ENCODE peak calls at places on chromosomes 7 and 10, in four cellular contexts. X is RWPE1, W is upper lobe of right lung, V is esophagus squamous epithelium. A is an unnamed sample.

GRCh38 chr7:76356823-76357222 is 2.0 kb downstream of the YWHAG start:
- DNase-seq in X (peak), W (no peak), V (no peak), A (no peak)

GRCh38 chr10:128047991-128048826 is 78.0 kb downstream of the MKI67 start:
- DNase-seq in X (peak), W (no peak), V (no peak), A (peak)

GRCh38 chr7:44735403-44736165 is 13.1 kb upstream of the ZMIZ2 start:
- DNase-seq in X (peak), W (no peak), V (no peak), A (peak)

GRCh38 chr7:94654764-94655561 is 970 bp downstream of the SGCE start:
- DNase-seq in X (no peak), W (no peak), V (no peak), A (no peak)

GRCh38 chr7:92955081-92955480 is 118.7 kb upstream of the CDK6 start:
- DNase-seq in X (no peak), W (no peak), V (no peak), A (no peak)

GRCh38 chr10:103951942-103952341 is 15.0 kb upstream of the SLK start:
- DNase-seq in X (no peak), W (no peak), V (no peak), A (no peak)

GRCh38 chr7:26624431-26624830 is 240.0 kb downstream of the SKAP2 start:
- DNase-seq in X (no peak), W (no peak), V (no peak), A (no peak)

GRCh38 chr10:33534455-33534854 is 200.0 kb upstream of the NRP1 start:
- DNase-seq in X (no peak), W (no peak), V (no peak), A (no peak)

GRCh38 chr7:91034459-91035368 is 229.5 kb upstream of the FZD1 start:
- DNase-seq in X (peak), W (no peak), V (no peak), A (no peak)

GRCh38 chr7:100863406-100863950 is 3.7 kb upstream of the TRIP6 start:
- DNase-seq in X (no peak), W (no peak), V (no peak), A (no peak)

GRCh38 chr7:124057872-124058271 is 25.0 kb upstream of the TMEM229A start:
- DNase-seq in X (no peak), W (no peak), V (no peak), A (no peak)

GRCh38 chr7:75704928-75705327 is 33.8 kb downstream of the HIP1 start:
- DNase-seq in X (no peak), W (no peak), V (no peak), A (no peak)

GRCh38 chr7:129468547-129468946 is 33.8 kb upstream of the SMKR1 start:
- DNase-seq in X (no peak), W (no peak), V (no peak), A (no peak)

GRCh38 chr7:137331378-137331777 is 12.2 kb downstream of the PTN start:
- DNase-seq in X (no peak), W (no peak), V (no peak), A (no peak)

GRCh38 chr10:26860026-26860541 is 674 bp downstream of the ABI1 start:
- DNase-seq in X (peak), W (peak), V (peak), A (peak)

GRCh38 chr10:127802532-127803055 is 65.6 kb downstream of the FOXI2 start:
- DNase-seq in X (no peak), W (no peak), V (no peak), A (no peak)

GRCh38 chr7:45915606-45916005 is 5.5 kb downstream of the IGFBP3 start:
- DNase-seq in X (no peak), W (no peak), V (no peak), A (no peak)

GRCh38 chr7:73831656-73832579 is 1.1 kb downstream of the CLDN4 start:
- DNase-seq in X (peak), W (peak), V (no peak), A (no peak)

GRCh38 chr7:83876593-83876992 is 227.7 kb upstream of the SEMA3E start:
- DNase-seq in X (peak), W (no peak), V (no peak), A (no peak)

GRCh38 chr7:129054438-129055293 is at the start of gene TNPO3:
- DNase-seq in X (peak), W (peak), V (peak), A (peak)

GRCh38 chr7:28858206-28858605 is 99.9 kb downstream of the TRIL start:
- DNase-seq in X (peak), W (no peak), V (no peak), A (no peak)

GRCh38 chr10:131210181-131210580 is 101.3 kb downstream of the TCERG1L start:
- DNase-seq in X (no peak), W (no peak), V (no peak), A (peak)

GRCh38 chr7:149773446-149774236 is at the start of gene ZNF467:
- DNase-seq in X (no peak), W (peak), V (no peak), A (peak)

GRCh38 chr10:31591569-31591968 is 272.6 kb downstream of the ZEB1 start:
- DNase-seq in X (no peak), W (no peak), V (no peak), A (no peak)

GRCh38 chr7:55423277-55423711 is 58.2 kb downstream of the LANCL2 start:
- DNase-seq in X (no peak), W (no peak), V (no peak), A (no peak)

GRCh38 chr10:42836096-42836495 is 53.5 kb downstream of the BMS1 start:
- DNase-seq in X (no peak), W (no peak), V (no peak), A (no peak)

GRCh38 chr7:11213246-11213645 is 239.6 kb downstream of the PHF14 start:
- DNase-seq in X (no peak), W (no peak), V (no peak), A (no peak)

GRCh38 chr10:75395171-75395954 is 6.2 kb downstream of the ZNF503 start:
- DNase-seq in X (no peak), W (peak), V (no peak), A (peak)
- TF ChIP-seq CTCF in X (peak), W (peak), V (peak), A (peak)

GRCh38 chr7:112749775-112750174 is 40.4 kb downstream of the TMEM168 start:
- DNase-seq in X (no peak), W (no peak), V (no peak), A (no peak)
- TF ChIP-seq CTCF in X (no peak), W (no peak), V (no peak), A (no peak)

GRCh38 chr7:4561775-4562174 is 120.3 kb upstream of the FOXK1 start:
- DNase-seq in X (no peak), W (no peak), V (no peak), A (no peak)
- TF ChIP-seq CTCF in X (no peak), W (no peak), V (no peak), A (no peak)

GRCh38 chr7:30909431-30909830 is 2.2 kb upstream of the AQP1 start:
- DNase-seq in X (no peak), W (peak), V (no peak), A (no peak)

GRCh38 chr7:30906520-30907240 is 5.0 kb upstream of the AQP1 start:
- DNase-seq in X (peak), W (no peak), V (no peak), A (no peak)

GRCh38 chr7:30910369-30911073 is 1.1 kb upstream of the AQP1 start:
- DNase-seq in X (no peak), W (no peak), V (no peak), A (no peak)

GRCh38 chr7:30907527-30908267 is 4.0 kb upstream of the AQP1 start:
- DNase-seq in X (no peak), W (no peak), V (no peak), A (no peak)

GRCh38 chr7:30908681-30909080 is 3.0 kb upstream of the AQP1 start:
- DNase-seq in X (no peak), W (no peak), V (no peak), A (no peak)
- TF ChIP-seq CTCF in X (no peak), W (no peak), V (no peak), A (no peak)

DNA sequence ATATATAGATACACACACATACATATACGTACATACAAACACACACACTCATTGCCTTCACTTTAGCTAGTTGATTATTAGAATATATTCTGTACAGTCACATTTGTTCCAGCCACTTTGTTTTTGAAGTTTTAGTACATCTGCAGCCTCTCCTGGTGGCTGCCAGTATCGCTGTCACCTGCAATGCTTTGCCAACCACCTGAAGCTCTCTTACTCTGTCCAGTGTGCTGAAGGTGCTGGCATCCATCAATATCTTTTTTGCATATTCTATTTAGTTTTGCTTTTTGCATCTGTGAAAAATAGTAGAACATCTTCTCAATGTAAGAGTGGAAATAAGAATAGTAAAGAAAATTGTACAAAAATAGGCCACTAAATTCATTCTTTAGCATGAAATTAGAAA is 388.6 kb downstream of the EXOC4 start:
- DNase-seq in X (no peak), W (no peak), V (no peak), A (no peak)
- TF ChIP-seq CTCF in X (no peak), W (no peak), V (no peak), A (no peak)

GRCh38 chr7:71566376-71566775 is 434.4 kb downstream of the GALNT17 start:
- DNase-seq in X (no peak), W (no peak), V (no peak), A (no peak)
- TF ChIP-seq CTCF in X (no peak), W (no peak), V (no peak), A (no peak)

GRCh38 chr7:135662373-135663114 is at the start of gene STMP1:
- DNase-seq in X (peak), W (peak), V (peak), A (peak)
- TF ChIP-seq CTCF in X (peak), W (no peak), V (peak), A (peak)